ENCODE peak calls at places on chromosomes 2 and 18, in seven cellular contexts. S is right atrium auricular region; B is CD8-positive, alpha-beta memory T cell; R is tibial nerve; E is tibial artery; V is left ventricle myocardium inferior; A is sigmoid colon. P is an unnamed sample. For H3K9me3, the result is how much of the 10 kb centered on the place peaks cover.

GRCh38 chr2:226730487-226730886 is 69.1 kb downstream of the IRS1 start:
- DNase-seq in B (no peak), V (no peak), E (no peak), A (no peak), R (no peak), S (no peak), P (no peak)

GRCh38 chr18:12278765-12279682 is 24.9 kb downstream of the CIDEA start:
- DNase-seq in V (peak), R (peak), E (peak), B (no peak), S (peak), A (peak), P (no peak)

GRCh38 chr18:56199580-56200320 is 438.6 kb downstream of the TXNL1 start:
- DNase-seq in R (no peak), V (no peak), B (no peak), E (no peak), S (no peak), A (no peak), P (no peak)

GRCh38 chr18:77059294-77059916 is 73.2 kb downstream of the MBP start:
- DNase-seq in E (no peak), S (no peak), V (no peak), R (peak), B (no peak), A (no peak), P (no peak)

GRCh38 chr18:7757175-7757574 is 190.1 kb downstream of the PTPRM start:
- DNase-seq in R (no peak), V (no peak), A (no peak), B (no peak), E (no peak), S (no peak), P (no peak)

GRCh38 chr2:58052978-58053377 is 6.4 kb downstream of the VRK2 start:
- DNase-seq in S (no peak), A (no peak), B (no peak), V (no peak), E (no peak), R (no peak), P (no peak)

GRCh38 chr18:66495844-66496243 is 108.0 kb downstream of the CDH19 start:
- DNase-seq in V (peak), R (peak), B (no peak), A (no peak), S (no peak), E (no peak), P (no peak)

GRCh38 chr18:8608795-8609673 is at the start of gene RAB12:
- DNase-seq in B (peak), A (peak), V (peak), S (peak), R (peak), E (peak), P (peak)

GRCh38 chr2:20635698-20636584 is 15.0 kb downstream of the HS1BP3 start:
- DNase-seq in R (peak), S (peak), E (peak), A (peak), B (no peak), V (peak), P (no peak)

GRCh38 chr2:9803023-9803805 is 40.1 kb upstream of the TAF1B start:
- DNase-seq in V (no peak), E (peak), B (no peak), S (no peak), A (peak), R (no peak), P (no peak)

GRCh38 chr18:78459646-78460045 is 520.0 kb upstream of the SALL3 start:
- DNase-seq in V (no peak), B (no peak), A (no peak), R (no peak), S (no peak), E (no peak), P (no peak)

GRCh38 chr2:74066491-74067203 is 81.1 kb downstream of the BOLA3 start:
- DNase-seq in V (no peak), R (no peak), E (no peak), A (no peak), S (no peak), B (no peak), P (no peak)

GRCh38 chr2:12704378-12704777 is 12.4 kb upstream of the TRIB2 start:
- DNase-seq in V (no peak), A (no peak), R (peak), E (no peak), B (no peak), S (no peak), P (no peak)

GRCh38 chr18:9150116-9150515 is 13.5 kb downstream of the ANKRD12 start:
- DNase-seq in S (no peak), A (no peak), B (no peak), R (no peak), V (no peak), E (no peak), P (no peak)

GRCh38 chr18:54229660-54230059 is 5.2 kb upstream of the MBD2 start:
- DNase-seq in V (no peak), E (no peak), R (no peak), A (no peak), S (no peak), B (no peak), P (no peak)

GRCh38 chr2:68196120-68196716 is 38.5 kb downstream of the PNO1 start:
- DNase-seq in B (peak), A (peak), R (peak), E (no peak), S (no peak), V (no peak), P (peak)

GRCh38 chr18:62165583-62165982 is 21.3 kb downstream of the PIGN start:
- DNase-seq in B (no peak), R (no peak), A (no peak), V (no peak), S (no peak), E (no peak), P (no peak)

GRCh38 chr18:37662099-37662498 is 96.5 kb upstream of the CELF4 start:
- DNase-seq in B (no peak), S (no peak), R (no peak), V (no peak), E (no peak), A (no peak), P (no peak)

GRCh38 chr2:229237270-229237669 is 33.8 kb downstream of the PID1 start:
- DNase-seq in E (no peak), R (no peak), B (no peak), A (no peak), S (no peak), V (no peak), P (no peak)

GRCh38 chr18:34624551-34624950 is 85.5 kb upstream of the DTNA start:
- DNase-seq in V (no peak), S (no peak), B (no peak), R (no peak), E (no peak), A (no peak), P (no peak)

GRCh38 chr2:70935468-70936164 is at the start of gene ATP6V1B1:
- DNase-seq in E (peak), S (no peak), V (no peak), R (no peak), B (no peak), A (peak), P (no peak)

GRCh38 chr2:124120246-124120645 is 95.2 kb downstream of the CNTNAP5 start:
- DNase-seq in V (no peak), R (no peak), B (no peak), A (no peak), S (no peak), E (no peak), P (no peak)

GRCh38 chr2:240646900-240647502 is 21.7 kb downstream of the GPR35 start:
- DNase-seq in S (peak), E (no peak), V (no peak), A (peak), R (no peak), B (no peak), P (no peak)

DNA sequence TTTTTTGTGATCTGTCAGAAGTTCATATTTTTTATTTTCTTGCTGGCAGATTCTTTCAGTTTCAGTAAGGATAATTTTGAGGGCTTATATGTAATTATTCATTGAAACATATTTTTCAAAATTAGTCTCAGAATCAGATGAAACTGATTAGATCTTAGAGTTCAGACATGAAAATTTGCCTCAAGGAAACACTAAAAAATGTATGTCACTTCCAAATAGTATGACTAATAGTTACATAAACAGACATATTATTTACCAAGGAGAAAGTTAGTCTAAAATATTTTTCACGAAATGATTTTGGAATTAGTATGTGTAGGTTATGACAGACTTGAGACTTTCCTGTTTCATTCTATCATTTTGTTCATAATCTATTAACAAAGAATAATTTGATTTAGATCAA is 628.6 kb downstream of the CCDC85A start:
- DNase-seq in S (no peak), A (no peak), E (no peak), R (no peak), V (no peak), B (no peak), P (no peak)
- H3K9me3 ChIP-seq in S (under half), A (under half), E (under half), R (under half), V (under half), B (under half), P (under half)

GRCh38 chr2:99336780-99337163 is 417 bp upstream of the EIF5B start:
- DNase-seq in E (no peak), S (no peak), R (no peak), V (no peak), A (no peak), B (no peak), P (no peak)

GRCh38 chr2:99335911-99336779 is at the start of gene TXNDC9:
- DNase-seq in E (peak), R (peak), B (peak), V (peak), S (peak), A (peak), P (peak)

GRCh38 chr2:99337931-99338580 is 867 bp downstream of the EIF5B start:
- DNase-seq in E (no peak), A (no peak), S (no peak), V (no peak), B (peak), R (no peak), P (no peak)

GRCh38 chr2:99340669-99341236 is 3.6 kb downstream of the EIF5B start:
- DNase-seq in S (no peak), A (no peak), V (no peak), B (no peak), R (no peak), E (no peak), P (no peak)

GRCh38 chr2:99337164-99337930 is at the start of gene EIF5B:
- DNase-seq in V (peak), B (peak), E (peak), S (peak), A (peak), R (peak), P (peak)
- H3K9me3 ChIP-seq in V (under half), B (under half), E (under half), S (under half), A (under half), R (under half), P (under half)

DNA sequence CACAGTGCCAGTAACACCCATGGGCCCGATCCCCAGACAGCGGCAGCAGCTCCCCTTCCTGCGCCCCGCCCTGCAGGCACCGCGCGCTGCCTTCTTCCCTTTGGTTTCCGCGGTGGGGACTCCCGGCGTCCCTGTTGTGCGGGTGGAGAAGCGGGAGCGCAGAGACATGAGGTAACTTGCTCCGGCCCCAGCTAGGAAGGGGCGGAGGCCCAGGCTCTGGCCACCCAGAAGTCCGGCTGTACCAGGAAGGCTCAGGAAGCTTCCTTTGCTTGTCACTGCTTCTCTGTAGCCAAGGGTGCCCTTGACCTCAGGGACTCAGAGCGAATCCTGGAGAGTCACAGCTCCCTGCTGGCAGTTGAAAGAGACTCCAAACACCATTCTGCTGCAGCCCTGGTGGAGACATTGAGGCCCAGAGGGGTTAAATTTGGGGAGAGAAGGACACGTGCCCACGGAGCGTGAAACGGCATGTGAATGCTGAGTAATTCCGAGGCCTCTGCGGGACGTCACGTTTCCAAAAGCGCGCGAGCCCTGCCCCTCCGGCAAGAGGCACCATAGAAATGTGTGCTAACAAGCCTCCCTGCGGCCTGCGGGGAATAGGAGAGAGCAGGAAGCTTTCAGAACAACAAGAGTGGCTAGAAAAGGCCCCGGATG is 6.7 kb upstream of the ADCY3 start:
- DNase-seq in A (peak), B (no peak), R (peak), V (peak), E (peak), S (peak), P (no peak)
- H3K9me3 ChIP-seq in A (under half), B (under half), R (under half), V (under half), E (under half), S (under half), P (under half)

GRCh38 chr18:70600225-70600925 is 311.5 kb downstream of the SOCS6 start:
- DNase-seq in E (no peak), B (no peak), R (no peak), A (no peak), S (no peak), V (no peak), P (no peak)
- H3K9me3 ChIP-seq in E (under half), B (under half), R (under half), A (under half), S (under half), V (under half), P (under half)

DNA sequence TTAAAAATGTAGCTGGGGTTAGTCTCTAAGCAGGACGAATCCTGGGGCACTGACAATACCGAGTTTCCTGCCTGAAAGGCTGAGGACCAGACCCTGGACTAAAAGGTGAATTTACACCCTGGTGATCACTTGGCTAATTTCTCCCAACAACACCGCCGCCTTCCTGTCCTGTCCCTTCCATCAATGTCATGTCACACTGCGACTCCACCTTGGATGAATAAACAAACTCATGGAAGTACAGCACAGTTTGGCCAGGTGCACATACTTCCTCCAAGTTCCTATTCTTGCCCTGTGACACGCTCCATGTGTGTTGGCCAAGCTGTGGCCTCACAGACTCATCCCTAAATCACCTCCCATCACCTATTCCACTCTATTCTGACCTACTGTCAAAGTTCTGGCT is 15.9 kb upstream of the GALM start:
- DNase-seq in S (no peak), A (no peak), V (no peak), B (no peak), R (no peak), E (no peak), P (no peak)
- H3K9me3 ChIP-seq in S (under half), A (under half), V (under half), B (under half), R (under half), E (under half), P (under half)

DNA sequence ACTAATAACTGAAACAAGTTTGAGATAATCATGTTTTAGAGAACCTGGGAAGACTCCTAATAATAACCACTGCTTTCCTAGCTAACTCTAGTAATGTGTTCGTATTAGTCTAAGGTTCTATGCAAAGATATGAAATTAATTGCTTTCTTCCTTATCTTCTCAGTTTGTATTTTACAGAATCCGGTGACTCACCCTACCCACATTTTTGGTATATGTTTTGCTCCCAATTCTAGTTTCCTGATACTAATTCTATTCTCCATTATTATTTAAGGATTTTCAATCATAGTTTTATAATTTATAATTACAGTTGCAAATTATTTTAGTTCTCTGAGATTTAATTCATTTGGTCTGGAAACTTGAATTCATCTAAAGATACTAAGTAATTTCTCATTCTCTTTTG is 394.6 kb upstream of the SETBP1 start:
- DNase-seq in E (no peak), V (no peak), R (no peak), B (no peak), A (no peak), S (no peak), P (no peak)
- H3K9me3 ChIP-seq in E (under half), V (under half), R (under half), B (under half), A (under half), S (under half), P (under half)

GRCh38 chr2:94763318-94763717 is 107.9 kb upstream of the TEKT4 start:
- DNase-seq in B (no peak), A (no peak), R (no peak), V (no peak), E (no peak), S (no peak), P (no peak)
- H3K9me3 ChIP-seq in B (under half), A (under half), R (under half), V (under half), E (under half), S (under half), P (under half)

GRCh38 chr2:192184349-192184748 is 10.4 kb downstream of the TMEFF2 start:
- DNase-seq in R (no peak), S (no peak), B (no peak), E (no peak), V (no peak), A (no peak), P (no peak)

DNA sequence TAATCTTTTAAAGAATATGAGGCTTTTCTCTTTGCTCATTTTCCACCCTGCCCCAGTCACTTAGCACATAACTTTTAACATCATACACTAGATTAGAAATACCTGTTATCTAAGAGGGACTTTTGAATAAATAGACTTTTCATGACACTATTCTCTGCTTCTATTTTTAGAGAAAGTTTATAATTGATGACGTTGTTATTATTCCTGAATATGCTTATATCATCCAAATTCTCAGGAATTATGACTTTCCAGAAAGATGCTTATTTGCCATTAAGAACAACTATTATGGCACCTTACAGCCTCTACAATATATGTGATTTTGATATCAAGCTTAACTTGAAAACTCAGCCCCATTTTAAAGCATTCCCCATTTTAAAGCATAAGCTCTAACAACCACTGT is 11.4 kb downstream of the TMEFF2 start:
- DNase-seq in E (no peak), S (no peak), A (no peak), R (no peak), B (no peak), V (no peak), P (no peak)
- H3K9me3 ChIP-seq in E (under half), S (under half), A (under half), R (under half), B (under half), V (under half), P (under half)

P was measured in T-helper 17 cell.